ENCODE peak calls at places on chromosomes 3 and 15, in four cellular contexts. Y, F, C and V are unnamed samples.

GRCh38 chr3:107661447-107662108 is 138.8 kb downstream of the BBX start:
- DNase-seq in Y (no peak), F (no peak), C (no peak), V (no peak)

GRCh38 chr3:13537926-13538325 is 11.0 kb upstream of the FBLN2 start:
- DNase-seq in Y (no peak), F (no peak), C (no peak), V (no peak)

GRCh38 chr3:120021523-120021922 is 72.7 kb downstream of the GSK3B start:
- DNase-seq in Y (no peak), F (no peak), C (no peak), V (no peak)

GRCh38 chr3:47681016-47681415 is 100.7 kb downstream of the SMARCC1 start:
- DNase-seq in Y (no peak), F (no peak), C (no peak), V (no peak)

GRCh38 chr3:127156651-127157050 is 36.3 kb upstream of the PRR23E start:
- DNase-seq in Y (no peak), F (no peak), C (no peak), V (no peak)

GRCh38 chr15:90040618-90041017 is 39.5 kb downstream of the ZNF710 start:
- DNase-seq in Y (no peak), F (peak), C (no peak), V (no peak)

GRCh38 chr15:48077785-48078184 is 43.0 kb upstream of the SLC24A5 start:
- DNase-seq in Y (no peak), F (no peak), C (no peak), V (no peak)

GRCh38 chr3:12831582-12831866 is 9.8 kb downstream of the RPL32 start:
- DNase-seq in Y (no peak), F (no peak), C (no peak), V (peak)

GRCh38 chr15:74040115-74040850 is 42.1 kb downstream of the GOLGA6A start:
- DNase-seq in Y (no peak), F (peak), C (no peak), V (no peak)

GRCh38 chr3:115436767-115437301 is 186.5 kb upstream of the GAP43 start:
- DNase-seq in Y (no peak), F (no peak), C (no peak), V (no peak)

GRCh38 chr3:6860911-6861330 is at the start of gene GRM7:
- DNase-seq in Y (no peak), F (peak), C (no peak), V (no peak)

GRCh38 chr15:55869660-55870059 is 123.8 kb downstream of the NEDD4 start:
- DNase-seq in Y (no peak), F (no peak), C (no peak), V (no peak)

GRCh38 chr15:69783211-69783610 is 314.5 kb downstream of the TLE3 start:
- DNase-seq in Y (no peak), F (no peak), C (no peak), V (no peak)

GRCh38 chr15:35491999-35492398 is 54.0 kb downstream of the DPH6 start:
- DNase-seq in Y (no peak), F (no peak), C (no peak), V (no peak)

GRCh38 chr3:11389570-11390268 is 117.5 kb downstream of the ATG7 start:
- DNase-seq in Y (no peak), F (no peak), C (no peak), V (no peak)